ENCODE peak calls at places on chromosome 11, in four cellular contexts. One of them, this sample, is unnamed.

GRCh38 chr11:890794-891600 is 19.6 kb downstream of the CHID1 start:
- DNase-seq in CD4-positive, alpha-beta memory T cell: no peak
- DNase-seq in pancreas: no peak
- DNase-seq in HepG2: no peak
- DNase-seq in this sample: no peak

GRCh38 chr11:113689711-113690618 is 16.1 kb downstream of the TMPRSS5 start:
- DNase-seq in CD4-positive, alpha-beta memory T cell: no peak
- DNase-seq in pancreas: no peak
- DNase-seq in HepG2: no peak
- DNase-seq in this sample: no peak

GRCh38 chr11:3686751-3687150 is 15.6 kb upstream of the CHRNA10 start:
- DNase-seq in CD4-positive, alpha-beta memory T cell: no peak
- DNase-seq in pancreas: no peak
- DNase-seq in HepG2: no peak
- DNase-seq in this sample: no peak

GRCh38 chr11:105589346-105589745 is 20.5 kb upstream of the GRIA4 start:
- DNase-seq in CD4-positive, alpha-beta memory T cell: no peak
- DNase-seq in pancreas: no peak
- DNase-seq in HepG2: no peak
- DNase-seq in this sample: no peak

GRCh38 chr11:35180311-35181233 is 41.6 kb downstream of the CD44 start:
- DNase-seq in CD4-positive, alpha-beta memory T cell: no peak
- DNase-seq in pancreas: no peak
- DNase-seq in HepG2: no peak
- DNase-seq in this sample: no peak

GRCh38 chr11:2771758-2772466 is 72.1 kb upstream of the KCNQ1OT1 start:
- DNase-seq in CD4-positive, alpha-beta memory T cell: no peak
- DNase-seq in pancreas: no peak
- DNase-seq in HepG2: no peak
- DNase-seq in this sample: no peak

GRCh38 chr11:87180743-87181142 is 143.0 kb downstream of the TMEM135 start:
- DNase-seq in CD4-positive, alpha-beta memory T cell: no peak
- DNase-seq in pancreas: no peak
- DNase-seq in HepG2: no peak
- DNase-seq in this sample: no peak

GRCh38 chr11:17897495-17897894 is 115.4 kb downstream of the SERGEF start:
- DNase-seq in CD4-positive, alpha-beta memory T cell: no peak
- DNase-seq in pancreas: no peak
- DNase-seq in HepG2: no peak
- DNase-seq in this sample: no peak

GRCh38 chr11:57303280-57303989 is 21.3 kb downstream of the TNKS1BP1 start:
- DNase-seq in CD4-positive, alpha-beta memory T cell: no peak
- DNase-seq in pancreas: no peak
- DNase-seq in HepG2: no peak
- DNase-seq in this sample: no peak

GRCh38 chr11:1081601-1082311 is 7.1 kb downstream of the MUC2 start:
- DNase-seq in CD4-positive, alpha-beta memory T cell: no peak
- DNase-seq in pancreas: no peak
- DNase-seq in HepG2: no peak
- DNase-seq in this sample: no peak

GRCh38 chr11:57417056-57417455 is 9.9 kb downstream of the SLC43A3 start:
- DNase-seq in CD4-positive, alpha-beta memory T cell: no peak
- DNase-seq in pancreas: no peak
- DNase-seq in HepG2: no peak
- DNase-seq in this sample: no peak

GRCh38 chr11:63845305-63845704 is 6.4 kb downstream of the MARK2 start:
- DNase-seq in CD4-positive, alpha-beta memory T cell: no peak
- DNase-seq in pancreas: no peak
- DNase-seq in HepG2: peak; percentile 39
- DNase-seq in this sample: peak; percentile 61

GRCh38 chr11:116062526-116063171 is 558.4 kb upstream of the CADM1 start:
- DNase-seq in CD4-positive, alpha-beta memory T cell: no peak
- DNase-seq in pancreas: no peak
- DNase-seq in HepG2: no peak
- DNase-seq in this sample: no peak

GRCh38 chr11:34644669-34645406 is 23.9 kb downstream of the EHF start:
- DNase-seq in CD4-positive, alpha-beta memory T cell: no peak
- DNase-seq in pancreas: no peak
- DNase-seq in HepG2: no peak
- DNase-seq in this sample: no peak

GRCh38 chr11:96102664-96103068 is 178.8 kb upstream of the MTMR2 start:
- DNase-seq in CD4-positive, alpha-beta memory T cell: no peak
- DNase-seq in pancreas: no peak
- DNase-seq in HepG2: no peak
- DNase-seq in this sample: no peak
- H3K27ac ChIP-seq in CD4-positive, alpha-beta memory T cell: no peak overlapping the region
- H3K27ac ChIP-seq in pancreas: no peak overlapping the region
- H3K27ac ChIP-seq in HepG2: no peak overlapping the region
- H3K27ac ChIP-seq in this sample: no peak overlapping the region

GRCh38 chr11:32434387-32435151 is 770 bp downstream of the WT1 start:
- DNase-seq in CD4-positive, alpha-beta memory T cell: no peak
- DNase-seq in pancreas: no peak
- DNase-seq in HepG2: peak; percentile 5
- DNase-seq in this sample: no peak
- H3K27ac ChIP-seq in CD4-positive, alpha-beta memory T cell: no peak overlapping the region
- H3K27ac ChIP-seq in pancreas: no peak overlapping the region
- H3K27ac ChIP-seq in HepG2: no peak overlapping the region
- H3K27ac ChIP-seq in this sample: no peak overlapping the region

GRCh38 chr11:120317689-120318195 is 7.4 kb upstream of the TLCD5 start:
- DNase-seq in CD4-positive, alpha-beta memory T cell: no peak
- DNase-seq in pancreas: no peak
- DNase-seq in HepG2: no peak
- DNase-seq in this sample: no peak
- H3K27ac ChIP-seq in CD4-positive, alpha-beta memory T cell: no peak overlapping the region
- H3K27ac ChIP-seq in pancreas: no peak overlapping the region
- H3K27ac ChIP-seq in HepG2: no peak overlapping the region
- H3K27ac ChIP-seq in this sample: peak overlapping the region; percentile 33

GRCh38 chr11:83612891-83613766 is 327.0 kb upstream of the CCDC90B start:
- DNase-seq in CD4-positive, alpha-beta memory T cell: no peak
- DNase-seq in pancreas: no peak
- DNase-seq in HepG2: no peak
- DNase-seq in this sample: no peak

GRCh38 chr11:83611616-83612015 is 325.4 kb upstream of the CCDC90B start:
- DNase-seq in CD4-positive, alpha-beta memory T cell: no peak
- DNase-seq in pancreas: no peak
- DNase-seq in HepG2: no peak
- DNase-seq in this sample: no peak

GRCh38 chr11:83608571-83608970 is 322.4 kb upstream of the CCDC90B start:
- DNase-seq in CD4-positive, alpha-beta memory T cell: no peak
- DNase-seq in pancreas: no peak
- DNase-seq in HepG2: no peak
- DNase-seq in this sample: no peak

GRCh38 chr11:83609181-83609580 is 323.0 kb upstream of the CCDC90B start:
- DNase-seq in CD4-positive, alpha-beta memory T cell: no peak
- DNase-seq in pancreas: no peak
- DNase-seq in HepG2: no peak
- DNase-seq in this sample: no peak

GRCh38 chr11:83610996-83611395 is 324.8 kb upstream of the CCDC90B start:
- DNase-seq in CD4-positive, alpha-beta memory T cell: no peak
- DNase-seq in pancreas: no peak
- DNase-seq in HepG2: no peak
- DNase-seq in this sample: no peak
- H3K27ac ChIP-seq in CD4-positive, alpha-beta memory T cell: no peak overlapping the region
- H3K27ac ChIP-seq in pancreas: no peak overlapping the region
- H3K27ac ChIP-seq in HepG2: no peak overlapping the region
- H3K27ac ChIP-seq in this sample: no peak overlapping the region

GRCh38 chr11:44928144-44928543 is 22.5 kb downstream of the TP53I11 start:
- DNase-seq in CD4-positive, alpha-beta memory T cell: no peak
- DNase-seq in pancreas: no peak
- DNase-seq in HepG2: no peak
- DNase-seq in this sample: no peak

GRCh38 chr11:44923796-44924195 is 26.9 kb downstream of the TP53I11 start:
- DNase-seq in CD4-positive, alpha-beta memory T cell: no peak
- DNase-seq in pancreas: no peak
- DNase-seq in HepG2: no peak
- DNase-seq in this sample: no peak

GRCh38 chr11:44928807-44929206 is 21.9 kb downstream of the TP53I11 start:
- DNase-seq in CD4-positive, alpha-beta memory T cell: no peak
- DNase-seq in pancreas: no peak
- DNase-seq in HepG2: no peak
- DNase-seq in this sample: no peak

GRCh38 chr11:44926036-44926435 is 24.6 kb downstream of the TP53I11 start:
- DNase-seq in CD4-positive, alpha-beta memory T cell: no peak
- DNase-seq in pancreas: no peak
- DNase-seq in HepG2: no peak
- DNase-seq in this sample: no peak

DNA sequence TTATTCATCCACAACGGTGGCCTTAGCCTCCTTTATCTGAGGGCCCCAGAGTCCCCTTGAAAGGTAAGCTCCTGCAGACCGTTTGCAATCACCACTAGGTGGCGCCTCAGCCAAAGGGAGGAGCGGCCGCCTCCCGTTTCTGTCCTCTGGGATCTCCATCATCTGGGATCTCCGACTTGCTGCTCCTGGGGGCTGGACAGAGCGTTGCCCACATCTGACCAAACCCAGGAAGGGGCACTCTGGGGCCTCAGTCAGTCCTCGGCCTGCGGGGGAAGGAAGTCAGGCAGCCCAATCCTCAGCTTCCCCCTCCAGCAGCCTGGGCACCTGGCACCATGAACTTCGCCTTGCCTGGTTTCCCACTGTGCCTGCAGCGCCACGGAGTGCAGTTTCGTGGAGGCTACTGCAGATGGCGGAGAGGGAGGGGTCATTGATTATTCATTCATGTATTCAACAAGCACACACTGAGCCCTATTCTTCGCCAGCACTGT is 23.5 kb downstream of the TP53I11 start:
- DNase-seq in CD4-positive, alpha-beta memory T cell: peak; percentile 38
- DNase-seq in pancreas: peak; percentile 57
- DNase-seq in HepG2: peak; percentile 43
- DNase-seq in this sample: no peak
- H3K27ac ChIP-seq in CD4-positive, alpha-beta memory T cell: no peak overlapping the region
- H3K27ac ChIP-seq in pancreas: no peak overlapping the region
- H3K27ac ChIP-seq in HepG2: no peak overlapping the region
- H3K27ac ChIP-seq in this sample: no peak overlapping the region

GRCh38 chr11:36213050-36213840 is 76.0 kb downstream of the COMMD9 start:
- DNase-seq in CD4-positive, alpha-beta memory T cell: no peak
- DNase-seq in pancreas: no peak
- DNase-seq in HepG2: no peak
- DNase-seq in this sample: no peak
- H3K27ac ChIP-seq in CD4-positive, alpha-beta memory T cell: no peak overlapping the region
- H3K27ac ChIP-seq in pancreas: no peak overlapping the region
- H3K27ac ChIP-seq in HepG2: no peak overlapping the region
- H3K27ac ChIP-seq in this sample: no peak overlapping the region

GRCh38 chr11:70735976-70736375 is 337.6 kb downstream of the CTTN start:
- DNase-seq in CD4-positive, alpha-beta memory T cell: no peak
- DNase-seq in pancreas: no peak
- DNase-seq in HepG2: no peak
- DNase-seq in this sample: no peak
- H3K27ac ChIP-seq in CD4-positive, alpha-beta memory T cell: no peak overlapping the region
- H3K27ac ChIP-seq in pancreas: no peak overlapping the region
- H3K27ac ChIP-seq in HepG2: no peak overlapping the region
- H3K27ac ChIP-seq in this sample: no peak overlapping the region

GRCh38 chr11:67026941-67027340 is 4.0 kb downstream of the SYT12 start:
- DNase-seq in CD4-positive, alpha-beta memory T cell: no peak
- DNase-seq in pancreas: no peak
- DNase-seq in HepG2: no peak
- DNase-seq in this sample: no peak
- H3K27ac ChIP-seq in CD4-positive, alpha-beta memory T cell: no peak overlapping the region
- H3K27ac ChIP-seq in pancreas: no peak overlapping the region
- H3K27ac ChIP-seq in HepG2: no peak overlapping the region
- H3K27ac ChIP-seq in this sample: no peak overlapping the region

GRCh38 chr11:61757213-61757862 is 4.9 kb downstream of the MYRF start:
- DNase-seq in CD4-positive, alpha-beta memory T cell: no peak
- DNase-seq in pancreas: no peak
- DNase-seq in HepG2: no peak
- DNase-seq in this sample: no peak
- H3K27ac ChIP-seq in CD4-positive, alpha-beta memory T cell: no peak overlapping the region
- H3K27ac ChIP-seq in pancreas: peak overlapping the region; percentile 96
- H3K27ac ChIP-seq in HepG2: peak overlapping the region; percentile 100
- H3K27ac ChIP-seq in this sample: no peak overlapping the region

DNA sequence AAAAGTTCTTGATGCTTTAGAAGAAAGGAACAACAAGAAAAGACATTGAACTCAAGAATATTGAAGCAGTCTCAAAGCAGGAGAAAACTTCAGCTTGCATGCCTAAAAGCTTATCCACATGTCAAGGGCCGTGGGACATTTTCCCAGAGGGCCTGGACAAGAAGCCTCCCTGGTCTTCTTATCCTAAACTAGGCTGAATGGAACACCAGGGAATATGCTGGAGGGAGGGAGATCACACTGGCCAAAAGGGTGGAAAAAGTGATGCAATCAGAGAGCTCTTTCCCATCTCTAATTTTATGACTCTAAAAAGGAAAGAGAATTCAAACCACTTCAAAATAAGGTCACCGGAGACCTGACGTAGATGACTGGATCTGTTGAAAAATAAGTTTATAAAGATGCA is 107.2 kb downstream of the MPPED2 start:
- DNase-seq in CD4-positive, alpha-beta memory T cell: no peak
- DNase-seq in pancreas: no peak
- DNase-seq in HepG2: no peak
- DNase-seq in this sample: no peak
- H3K27ac ChIP-seq in CD4-positive, alpha-beta memory T cell: no peak overlapping the region
- H3K27ac ChIP-seq in pancreas: no peak overlapping the region
- H3K27ac ChIP-seq in HepG2: no peak overlapping the region
- H3K27ac ChIP-seq in this sample: no peak overlapping the region

This sample was measured in epithelial cell of prostate.